ENCODE peak calls at places on chromosomes 4 and X, in eight cellular contexts. E is HepG2, O is spleen, G is transverse colon, M is GM23338, N is stomach, B is endothelial cell of umbilical vein, C is HL-60. F is an unnamed sample.
A peak's percentile ranks its signal among the peaks of the same experiment; 100 is the strongest.

GRCh38 chr4:17494258-17494657 is 17.6 kb downstream of the QDPR start:
- DNase-seq in E (no peak), O (no peak), G (no peak), M (no peak), N (no peak), B (peak; percentile 46), C (no peak), F (no peak)

GRCh38 chr4:38381788-38382187 is 282.2 kb upstream of the KLF3 start:
- DNase-seq in E (no peak), O (no peak), G (no peak), M (no peak), N (no peak), B (no peak), C (no peak), F (no peak)

GRCh38 chrX:120253784-120254183 is 3.2 kb downstream of the ZBTB33 start:
- DNase-seq in E (no peak), O (no peak), G (no peak), M (no peak), N (no peak), B (no peak), C (no peak), F (no peak)

GRCh38 chr4:81166431-81166830 is 48.6 kb downstream of the PRKG2 start:
- DNase-seq in E (no peak), O (no peak), G (no peak), M (no peak), N (no peak), B (no peak), C (no peak), F (no peak)

GRCh38 chr4:165355900-165356300 is 22.9 kb upstream of the CPE start:
- DNase-seq in E (peak; percentile 72), O (no peak), G (no peak), M (peak; percentile 82), N (no peak), B (peak; percentile 50), C (no peak), F (no peak)

GRCh38 chr4:72031868-72032619 is at the start of gene NPFFR2:
- DNase-seq in E (no peak), O (peak; percentile 72), G (no peak), M (peak; percentile 76), N (no peak), B (peak; percentile 20), C (no peak), F (peak; percentile 85)

GRCh38 chrX:38060331-38060878 is 54.1 kb downstream of the SYTL5 start:
- DNase-seq in E (no peak), O (no peak), G (no peak), M (no peak), N (no peak), B (no peak), C (no peak), F (no peak)

GRCh38 chr4:133618963-133619362 is 469.9 kb downstream of the PCDH10 start:
- DNase-seq in E (no peak), O (no peak), G (no peak), M (no peak), N (no peak), B (no peak), C (peak; percentile 7), F (no peak)

GRCh38 chr4:168715889-168716288 is 219.0 kb downstream of the PALLD start:
- DNase-seq in E (no peak), O (no peak), G (no peak), M (peak; percentile 60), N (no peak), B (no peak), C (no peak), F (no peak)

GRCh38 chr4:173511787-173512361 is 18.2 kb downstream of the HAND2 start:
- DNase-seq in E (no peak), O (no peak), G (no peak), M (no peak), N (no peak), B (no peak), C (no peak), F (no peak)

GRCh38 chrX:54237014-54237413 is 54.0 kb upstream of the FAM120C start:
- DNase-seq in E (no peak), O (no peak), G (no peak), M (no peak), N (no peak), B (no peak), C (no peak), F (no peak)

GRCh38 chrX:44017726-44018125 is 44.5 kb upstream of the NDP start:
- DNase-seq in E (no peak), O (no peak), G (no peak), M (no peak), N (no peak), B (no peak), C (no peak), F (no peak)

GRCh38 chrX:106912864-106913263 is 7.3 kb upstream of the CLDN2 start:
- DNase-seq in E (no peak), O (no peak), G (no peak), M (no peak), N (no peak), B (no peak), C (no peak), F (no peak)

GRCh38 chrX:82134378-82134777 is 932.5 kb downstream of the SH3BGRL start:
- DNase-seq in E (no peak), O (no peak), G (no peak), M (no peak), N (no peak), B (no peak), C (no peak), F (no peak)

GRCh38 chr4:52588771-52589591 is 70.1 kb downstream of the USP46 start:
- DNase-seq in E (no peak), O (no peak), G (no peak), M (no peak), N (no peak), B (peak; percentile 97), C (no peak), F (no peak)

GRCh38 chrX:153649178-153649914 is 2.3 kb downstream of the DUSP9 start:
- DNase-seq in E (peak; percentile 70), O (peak; percentile 77), G (no peak), M (peak; percentile 81), N (no peak), B (no peak), C (peak; percentile 22), F (peak; percentile 74)

GRCh38 chr4:183214912-183215488 is 105.1 kb downstream of the CLDN22 start:
- DNase-seq in E (no peak), O (no peak), G (no peak), M (no peak), N (no peak), B (no peak), C (no peak), F (no peak)

GRCh38 chrX:23904096-23904495 is 3.6 kb downstream of the APOO start:
- DNase-seq in E (no peak), O (no peak), G (no peak), M (no peak), N (no peak), B (peak; percentile 42), C (no peak), F (no peak)

GRCh38 chrX:1397441-1397840 is 5.5 kb upstream of the SLC25A6 start:
- DNase-seq in E (no peak), O (peak; percentile 45), G (no peak), M (no peak), N (no peak), B (no peak), C (no peak), F (no peak)
- H3K4me3 ChIP-seq in E (no peak overlapping the region), O (no peak overlapping the region), G (no peak overlapping the region), M (no peak overlapping the region), N (no peak overlapping the region), B (no peak overlapping the region), C (no peak overlapping the region), F (no peak overlapping the region)

DNA sequence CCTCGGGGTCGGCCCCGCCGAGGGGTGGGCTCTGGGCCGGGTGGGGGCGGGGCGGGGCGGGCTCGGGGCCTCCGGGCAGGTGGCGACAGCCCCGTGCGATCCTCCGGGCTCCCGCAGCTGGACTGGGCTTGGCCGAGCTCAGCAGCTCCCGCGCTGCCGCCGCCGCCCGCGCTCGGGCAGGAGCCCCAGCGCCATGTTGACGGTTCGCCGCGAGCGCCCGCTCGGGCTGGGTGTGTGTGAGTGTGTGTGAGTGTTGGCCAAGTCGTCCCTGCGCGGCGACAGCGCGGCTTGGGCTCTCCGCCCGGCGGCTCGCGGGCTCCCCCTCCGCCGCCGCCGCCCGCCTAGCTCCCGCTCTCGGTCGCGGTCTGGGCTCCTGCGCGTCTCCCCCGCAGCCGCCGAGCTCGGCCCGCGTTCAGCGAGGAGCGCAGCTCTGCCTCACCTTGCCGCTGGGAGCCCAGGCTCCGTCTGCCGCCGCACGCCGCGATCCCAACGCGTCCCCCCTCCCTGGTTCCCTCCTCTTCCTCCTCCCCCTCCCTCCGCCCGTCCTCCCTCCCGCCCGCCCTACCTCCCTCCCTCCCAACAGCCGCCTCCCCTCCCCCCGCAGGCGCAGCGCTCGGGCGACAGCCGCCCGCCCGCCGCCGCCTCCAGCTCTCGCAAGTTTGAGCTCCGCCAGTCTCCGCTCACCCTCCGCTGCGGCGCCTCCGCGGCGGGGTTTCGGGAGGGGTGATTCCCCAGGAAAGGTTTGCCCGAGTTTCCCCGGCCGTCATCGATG is at the start of gene BCOR:
- DNase-seq in E (no peak), O (peak; percentile 93), G (peak; percentile 84), M (peak; percentile 70), N (peak; percentile 77), B (peak; percentile 51), C (peak; percentile 76), F (peak; percentile 93)
- H3K27ac ChIP-seq in E (peak within 1 kb of the TSS; percentile 73), O (peak within 1 kb of the TSS; percentile 91), G (peak within 1 kb of the TSS; percentile 94), M (no peak within 1 kb of the TSS), N (peak within 1 kb of the TSS; percentile 88), B (peak within 1 kb of the TSS; percentile 41), C (peak within 1 kb of the TSS; percentile 87), F (peak within 1 kb of the TSS; percentile 84)

GRCh38 chrX:67334323-67334722 is 209.5 kb upstream of the AR start:
- DNase-seq in E (no peak), O (no peak), G (no peak), M (no peak), N (no peak), B (no peak), C (no peak), F (no peak)

GRCh38 chrX:67342138-67342537 is 201.7 kb upstream of the AR start:
- DNase-seq in E (no peak), O (no peak), G (no peak), M (no peak), N (no peak), B (no peak), C (no peak), F (no peak)

GRCh38 chrX:67338262-67338661 is 205.6 kb upstream of the AR start:
- DNase-seq in E (no peak), O (no peak), G (no peak), M (no peak), N (no peak), B (no peak), C (no peak), F (no peak)
- TF ChIP-seq POLR2AphosphoS5 in E (no peak), O (no peak), G (no peak), M (no peak), N (no peak), B (no peak), C (no peak), F (no peak)

DNA sequence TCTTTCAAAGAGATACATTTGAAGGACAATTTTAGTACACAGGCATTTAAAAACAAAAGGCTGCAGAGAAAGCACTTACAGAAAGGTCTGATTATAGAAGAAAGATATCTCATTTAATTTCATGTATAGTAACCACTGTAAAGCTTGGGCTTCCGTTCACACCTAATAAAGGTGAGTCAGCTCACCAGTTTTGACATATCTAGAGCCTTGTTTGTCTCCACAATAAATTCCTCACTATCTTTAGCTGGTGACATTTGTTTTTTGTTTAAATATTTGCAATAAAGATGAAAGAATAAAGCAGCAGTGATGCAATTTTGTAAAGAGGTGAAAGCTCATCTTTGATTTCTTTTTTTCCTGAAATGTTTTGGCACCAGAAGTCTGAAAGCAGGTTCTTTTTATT is 1.1 kb upstream of the EPHA5 start:
- DNase-seq in E (peak; percentile 6), O (no peak), G (no peak), M (no peak), N (no peak), B (no peak), C (no peak), F (no peak)
- H3K4me3 ChIP-seq in E (no peak overlapping the region), O (no peak overlapping the region), G (no peak overlapping the region), M (peak overlapping the region; percentile 65), N (no peak overlapping the region), B (no peak overlapping the region), C (no peak overlapping the region), F (no peak overlapping the region)

GRCh38 chr4:36249605-36250004 is 5.3 kb upstream of the ARAP2 start:
- DNase-seq in E (no peak), O (no peak), G (no peak), M (no peak), N (no peak), B (no peak), C (no peak), F (no peak)
- H3K27ac ChIP-seq in E (no peak overlapping the region), O (no peak overlapping the region), G (no peak overlapping the region), M (no peak overlapping the region), N (no peak overlapping the region), B (no peak overlapping the region), C (no peak overlapping the region), F (no peak overlapping the region)